ENCODE peak calls at places on chromosomes 11 and 22, in nine cellular contexts. K is cardiac muscle cell; M is aorta; C is transverse colon; Q is CD4-positive, CD25-positive, alpha-beta regulatory T cell; X is left ventricle myocardium inferior; S is uterus; T is SJCRH30; J is CD8-positive, alpha-beta T cell. Z is an unnamed sample.

GRCh38 chr11:128390246-128390645 is 197.1 kb downstream of the ETS1 start:
- DNase-seq in K (peak; percentile 35), M (no peak), C (no peak), Q (no peak), X (no peak), S (no peak), T (no peak), J (no peak), Z (no peak)

GRCh38 chr11:69912911-69913451 is 93.8 kb upstream of the FGF3 start:
- DNase-seq in K (no peak), M (peak; percentile 58), C (peak; percentile 27), Q (peak; percentile 24), X (no peak), S (peak; percentile 9), T (no peak), J (no peak), Z (peak; percentile 41)

GRCh38 chr22:20199413-20199842 is 48.6 kb upstream of the CCDC188 start:
- DNase-seq in K (no peak), M (no peak), C (no peak), Q (no peak), X (no peak), S (no peak), T (no peak), J (no peak), Z (no peak)

GRCh38 chr11:58924230-58924629 is 15.1 kb upstream of the GLYATL1 start:
- DNase-seq in K (no peak), M (no peak), C (no peak), Q (no peak), X (no peak), S (no peak), T (no peak), J (no peak), Z (no peak)

GRCh38 chr11:128481135-128481534 is 106.2 kb downstream of the ETS1 start:
- DNase-seq in K (peak; percentile 93), M (no peak), C (no peak), Q (no peak), X (no peak), S (no peak), T (peak; percentile 48), J (no peak), Z (no peak)

GRCh38 chr11:83773950-83774880 is 488.0 kb upstream of the CCDC90B start:
- DNase-seq in K (peak; percentile 28), M (no peak), C (no peak), Q (no peak), X (no peak), S (no peak), T (no peak), J (no peak), Z (no peak)

GRCh38 chr11:128458316-128458715 is 129.0 kb downstream of the ETS1 start:
- DNase-seq in K (peak; percentile 60), M (no peak), C (no peak), Q (no peak), X (no peak), S (no peak), T (no peak), J (no peak), Z (no peak)

GRCh38 chr11:119584193-119585037 is 144.6 kb downstream of the NECTIN1 start:
- DNase-seq in K (peak; percentile 96), M (peak; percentile 85), C (no peak), Q (peak; percentile 8), X (no peak), S (peak; percentile 22), T (peak; percentile 79), J (no peak), Z (peak; percentile 54)

GRCh38 chr11:121723261-121723741 is 270.5 kb upstream of the SORL1-AS1 start:
- DNase-seq in K (peak; percentile 90), M (peak; percentile 80), C (no peak), Q (no peak), X (peak; percentile 18), S (peak; percentile 49), T (peak; percentile 20), J (no peak), Z (no peak)

GRCh38 chr22:35352214-35353111 is 28.4 kb upstream of the HMOX1 start:
- DNase-seq in K (no peak), M (peak; percentile 92), C (peak; percentile 80), Q (peak; percentile 79), X (peak; percentile 74), S (peak; percentile 55), T (peak; percentile 34), J (no peak), Z (peak; percentile 92)

GRCh38 chr11:27703453-27703852 is 3.2 kb upstream of the BDNF start:
- DNase-seq in K (peak; percentile 49), M (no peak), C (no peak), Q (no peak), X (no peak), S (no peak), T (no peak), J (no peak), Z (no peak)

GRCh38 chr11:12244156-12244555 is 133.2 kb upstream of the PARVA start:
- DNase-seq in K (no peak), M (no peak), C (no peak), Q (no peak), X (no peak), S (no peak), T (no peak), J (no peak), Z (no peak)

GRCh38 chr11:3203221-3204043 is 15.2 kb downstream of the MRGPRG start:
- DNase-seq in K (peak; percentile 25), M (peak; percentile 70), C (no peak), Q (no peak), X (peak; percentile 13), S (no peak), T (no peak), J (no peak), Z (peak; percentile 46)

GRCh38 chr22:28018461-28018927 is 99.4 kb upstream of the PITPNB start:
- DNase-seq in K (no peak), M (peak; percentile 53), C (peak; percentile 1), Q (no peak), X (peak; percentile 8), S (peak; percentile 11), T (no peak), J (no peak), Z (peak; percentile 13)

GRCh38 chr11:82557274-82557673 is 176.4 kb downstream of the FAM181B start:
- DNase-seq in K (no peak), M (no peak), C (peak; percentile 28), Q (no peak), X (peak; percentile 32), S (no peak), T (no peak), J (no peak), Z (peak; percentile 59)

GRCh38 chr11:75344761-75345454 is 6.6 kb downstream of the ARRB1 start:
- DNase-seq in K (no peak), M (no peak), C (no peak), Q (no peak), X (no peak), S (no peak), T (no peak), J (no peak), Z (no peak)

GRCh38 chr22:30495041-30495784 is 10.3 kb downstream of the SEC14L4 start:
- DNase-seq in K (no peak), M (no peak), C (no peak), Q (no peak), X (no peak), S (no peak), T (no peak), J (no peak), Z (peak; percentile 38)

GRCh38 chr11:2077061-2077802 is 62.0 kb downstream of the IGF2 start:
- DNase-seq in K (peak; percentile 53), M (no peak), C (no peak), Q (peak; percentile 40), X (no peak), S (no peak), T (no peak), J (no peak), Z (no peak)
- H3K9me3 ChIP-seq in K (no peaks in the 10 kb centered on the region), M (peaks cover 1% of the 10 kb centered on the region), C (no peaks in the 10 kb centered on the region), Q (no peaks in the 10 kb centered on the region), X (no peaks in the 10 kb centered on the region), S (no peaks in the 10 kb centered on the region), T (no peaks in the 10 kb centered on the region), J (no peaks in the 10 kb centered on the region), Z (no peaks in the 10 kb centered on the region)

GRCh38 chr11:73275381-73275750 is 3.2 kb downstream of the P2RY6 start:
- DNase-seq in K (no peak), M (peak; percentile 51), C (no peak), Q (no peak), X (no peak), S (no peak), T (no peak), J (no peak), Z (no peak)
- H3K27ac ChIP-seq in K (no peak overlapping the region), M (no peak overlapping the region), C (no peak overlapping the region), Q (no peak overlapping the region), X (no peak overlapping the region), S (no peak overlapping the region), T (no peak overlapping the region), J (no peak overlapping the region), Z (no peak overlapping the region)

DNA sequence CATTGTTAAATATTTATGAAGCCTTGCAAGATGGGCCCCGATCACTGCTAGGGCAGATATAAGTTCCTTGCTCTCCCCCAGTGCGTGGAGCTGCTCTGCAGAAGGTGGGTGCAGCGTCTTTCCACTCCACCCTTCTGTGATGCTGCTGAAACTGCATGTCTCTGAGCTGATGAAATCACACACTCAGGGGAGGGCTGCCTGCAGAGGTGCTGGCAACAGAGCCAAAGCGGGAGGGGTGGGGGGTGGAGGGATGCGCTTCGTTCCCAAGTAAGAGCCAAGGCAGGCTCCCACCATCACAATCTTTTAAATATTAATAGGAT is 116.6 kb upstream of the NTM start:
- DNase-seq in K (no peak), M (no peak), C (no peak), Q (no peak), X (no peak), S (no peak), T (no peak), J (no peak), Z (no peak)
- H3K4me3 ChIP-seq in K (no peak overlapping the region), M (no peak overlapping the region), C (no peak overlapping the region), Q (no peak overlapping the region), X (no peak overlapping the region), S (no peak overlapping the region), T (no peak overlapping the region), J (no peak overlapping the region), Z (no peak overlapping the region)

GRCh38 chr22:49525776-49526535 is 301.7 kb downstream of the BRD1 start:
- DNase-seq in K (no peak), M (no peak), C (no peak), Q (no peak), X (no peak), S (no peak), T (no peak), J (no peak), Z (no peak)
- H3K9me3 ChIP-seq in K (no peaks in the 10 kb centered on the region), M (no peaks in the 10 kb centered on the region), C (no peaks in the 10 kb centered on the region), Q (no peaks in the 10 kb centered on the region), X (peaks cover 8% of the 10 kb centered on the region), S (no peaks in the 10 kb centered on the region), T (no peaks in the 10 kb centered on the region), J (no peaks in the 10 kb centered on the region), Z (no peaks in the 10 kb centered on the region)

GRCh38 chr11:61961570-61962212 is 5.7 kb downstream of the FTH1 start:
- DNase-seq in K (peak; percentile 91), M (peak; percentile 63), C (peak; percentile 60), Q (no peak), X (peak; percentile 78), S (peak; percentile 52), T (no peak), J (no peak), Z (no peak)
- H3K27ac ChIP-seq in K (no peak overlapping the region), M (no peak overlapping the region), C (peak overlapping the region; percentile 99), Q (no peak overlapping the region), X (peak overlapping the region; percentile 100), S (peak overlapping the region; percentile 100), T (no peak overlapping the region), J (no peak overlapping the region), Z (peak overlapping the region; percentile 46)